ENCODE peak calls at places on chromosomes 12 and 14, in four cellular contexts. E is astrocyte of the spinal cord, T is SK-MEL-5, Z is Right ventricle myocardium inferior. J is an unnamed sample.

GRCh38 chr12:75750950-75751349 is 239.5 kb upstream of the KRR1 start:
- DNase-seq in E (peak), T (peak), Z (no peak), J (no peak)

GRCh38 chr12:131363416-131363815 is 347.5 kb upstream of the SFSWAP start:
- DNase-seq in E (no peak), T (no peak), Z (no peak), J (no peak)

GRCh38 chr12:109820921-109821381 is 12.2 kb downstream of the TRPV4 start:
- DNase-seq in E (no peak), T (no peak), Z (no peak), J (peak)

GRCh38 chr12:45518516-45519235 is 210.8 kb upstream of the ARID2 start:
- DNase-seq in E (no peak), T (no peak), Z (no peak), J (no peak)

GRCh38 chr12:72226510-72226909 is 45.7 kb upstream of the TRHDE start:
- DNase-seq in E (no peak), T (no peak), Z (no peak), J (no peak)

GRCh38 chr12:1302471-1302870 is 291.9 kb downstream of the FBXL14 start:
- DNase-seq in E (no peak), T (no peak), Z (no peak), J (no peak)

GRCh38 chr14:101353422-101353821 is 207.9 kb upstream of the DIO3 start:
- DNase-seq in E (no peak), T (no peak), Z (no peak), J (no peak)

GRCh38 chr12:3775385-3776035 is 22.6 kb upstream of the CRACR2A start:
- DNase-seq in E (no peak), T (no peak), Z (no peak), J (no peak)

GRCh38 chr14:81386379-81386778 is 13.7 kb downstream of the STON2 start:
- DNase-seq in E (no peak), T (peak), Z (no peak), J (no peak)

GRCh38 chr12:96219700-96220206 is 25.6 kb downstream of the ELK3 start:
- DNase-seq in E (peak), T (no peak), Z (no peak), J (peak)

GRCh38 chr12:62813031-62813829 is 121.7 kb downstream of the PPM1H start:
- DNase-seq in E (peak), T (peak), Z (peak), J (peak)

GRCh38 chr14:32606297-32606696 is 277.2 kb downstream of the AKAP6 start:
- DNase-seq in E (no peak), T (no peak), Z (no peak), J (peak)

GRCh38 chr12:38961683-38962082 is 56.3 kb upstream of the CPNE8 start:
- DNase-seq in E (no peak), T (no peak), Z (no peak), J (no peak)

GRCh38 chr14:59438148-59438766 is 26.9 kb downstream of the GPR135 start:
- DNase-seq in E (peak), T (no peak), Z (no peak), J (peak)

GRCh38 chr14:69985456-69985855 is 106.2 kb downstream of the SMOC1 start:
- DNase-seq in E (no peak), T (no peak), Z (no peak), J (no peak)

GRCh38 chr12:84397846-84398245 is 514.8 kb downstream of the SLC6A15 start:
- DNase-seq in E (no peak), T (no peak), Z (no peak), J (no peak)

GRCh38 chr14:65072256-65072655 is 30.1 kb downstream of the MAX start:
- DNase-seq in E (no peak), T (no peak), Z (no peak), J (no peak)

GRCh38 chr12:37547611-37548010 is 769.0 kb upstream of the ALG10B start:
- DNase-seq in E (no peak), T (no peak), Z (no peak), J (peak)

GRCh38 chr14:74875941-74876913 is at the start of gene PROX2:
- DNase-seq in E (no peak), T (no peak), Z (no peak), J (no peak)

GRCh38 chr12:121801601-121802484 is 2.0 kb upstream of the SETD1B start:
- DNase-seq in E (peak), T (peak), Z (peak), J (peak)

GRCh38 chr14:68782091-68782981 is 10.5 kb downstream of the ZFP36L1 start:
- DNase-seq in E (no peak), T (no peak), Z (no peak), J (no peak)

GRCh38 chr14:71918955-71919354 is 13.3 kb upstream of the RGS6 start:
- DNase-seq in E (no peak), T (no peak), Z (no peak), J (peak)

GRCh38 chr12:80187660-80188090 is 88.3 kb downstream of the OTOGL start:
- DNase-seq in E (peak), T (peak), Z (no peak), J (peak)

GRCh38 chr14:105267820-105268548 is 19.7 kb downstream of the BTBD6 start:
- DNase-seq in E (no peak), T (peak), Z (no peak), J (peak)

GRCh38 chr12:49567302-49567610 is 686 bp downstream of the MCRS1 start:
- DNase-seq in E (no peak), T (no peak), Z (no peak), J (no peak)

GRCh38 chr14:103070263-103070885 is 13.0 kb upstream of the CDC42BPB start:
- DNase-seq in E (no peak), T (no peak), Z (no peak), J (no peak)

GRCh38 chr14:69964841-69965240 is 85.6 kb downstream of the SMOC1 start:
- DNase-seq in E (no peak), T (no peak), Z (no peak), J (no peak)

GRCh38 chr12:20369164-20370000 is 1.0 kb downstream of the PDE3A start:
- DNase-seq in E (peak), T (peak), Z (peak), J (peak)

GRCh38 chr14:56891226-56891625 is 80.9 kb upstream of the OTX2 start:
- DNase-seq in E (no peak), T (peak), Z (no peak), J (no peak)

GRCh38 chr14:75242546-75243273 is 35.9 kb upstream of the FOS start:
- DNase-seq in E (peak), T (no peak), Z (no peak), J (no peak)

GRCh38 chr14:90452366-90452765 is 55.5 kb downstream of the CALM1 start:
- DNase-seq in E (no peak), T (no peak), Z (no peak), J (no peak)

GRCh38 chr12:89542912-89543592 is 17.2 kb upstream of the POC1B start:
- DNase-seq in E (peak), T (peak), Z (no peak), J (peak)

GRCh38 chr14:65357091-65357490 is 55.4 kb upstream of the FUT8 start:
- DNase-seq in E (no peak), T (no peak), Z (no peak), J (no peak)

J was measured in DMS53.